ENCODE peak calls at places on chromosomes 13 and 19, in nine cellular contexts. O, I, V, X, Y, T, U, C and F are unnamed samples.

GRCh38 chr13:79270859-79271258 is 135.2 kb downstream of the RBM26 start:
- DNase-seq in U (no peak), Y (no peak), X (no peak), C (no peak), O (no peak), I (no peak), T (no peak), V (no peak), F (no peak)

GRCh38 chr13:74325106-74325505 is 190.9 kb upstream of the KLF12 start:
- DNase-seq in V (no peak), X (peak; percentile 66), C (peak; percentile 76), T (no peak), O (peak; percentile 88), U (peak; percentile 89), Y (peak; percentile 77), I (no peak), F (peak; percentile 69)

GRCh38 chr19:19668230-19669012 is at the start of gene ZNF101:
- DNase-seq in Y (peak; percentile 70), I (peak; percentile 93), T (peak; percentile 92), O (peak; percentile 89), U (peak; percentile 85), C (peak; percentile 90), X (peak; percentile 98), V (peak; percentile 96), F (peak; percentile 94)

GRCh38 chr19:35268546-35269424 is at the start of gene USF2:
- DNase-seq in I (peak; percentile 78), U (peak; percentile 41), V (peak; percentile 66), X (peak; percentile 96), O (peak; percentile 82), T (peak; percentile 52), C (peak; percentile 83), Y (peak; percentile 34), F (peak; percentile 85)

GRCh38 chr13:49439609-49440008 is 4.3 kb downstream of the CAB39L start:
- DNase-seq in U (no peak), X (no peak), O (no peak), I (no peak), C (no peak), Y (no peak), V (no peak), T (no peak), F (no peak)

GRCh38 chr19:44738603-44739585 is 9.6 kb upstream of the BCL3 start:
- DNase-seq in O (no peak), C (peak; percentile 47), V (no peak), Y (no peak), U (no peak), T (no peak), I (no peak), X (no peak), F (no peak)

GRCh38 chr19:42074513-42075363 is 1.2 kb upstream of the ZNF574 start:
- DNase-seq in U (no peak), O (peak; percentile 22), C (no peak), X (peak; percentile 95), T (no peak), Y (no peak), I (no peak), V (no peak), F (no peak)

GRCh38 chr19:4472174-4472974 is at the start of gene HDGFL2:
- DNase-seq in U (no peak), X (no peak), C (no peak), O (no peak), Y (no peak), I (no peak), T (no peak), V (no peak), F (no peak)

GRCh38 chr13:42930136-42930535 is 61.9 kb downstream of the EPSTI1 start:
- DNase-seq in Y (no peak), V (no peak), C (no peak), X (no peak), O (no peak), T (no peak), U (no peak), I (no peak), F (no peak)

GRCh38 chr19:21322528-21322927 is 6.7 kb downstream of the ZNF708 start:
- DNase-seq in U (no peak), C (no peak), O (peak; percentile 64), V (no peak), Y (peak; percentile 66), I (peak; percentile 58), T (no peak), X (peak; percentile 35), F (no peak)

GRCh38 chr19:21323000-21323399 is 6.2 kb downstream of the ZNF708 start:
- DNase-seq in C (no peak), Y (no peak), X (no peak), U (no peak), I (no peak), V (no peak), T (no peak), O (peak; percentile 4), F (no peak)

GRCh38 chr19:21328885-21329605 is at the start of gene ZNF708:
- DNase-seq in T (peak; percentile 60), I (peak; percentile 90), C (peak; percentile 95), Y (peak; percentile 85), X (peak; percentile 94), U (peak; percentile 90), O (peak; percentile 90), V (peak; percentile 69), F (peak; percentile 91)

GRCh38 chr19:21328402-21328801 is 808 bp downstream of the ZNF708 start:
- DNase-seq in U (no peak), I (no peak), X (peak; percentile 19), O (peak; percentile 8), Y (no peak), V (peak; percentile 23), T (no peak), C (no peak), F (no peak)

GRCh38 chr19:21326169-21326568 is 3.0 kb downstream of the ZNF708 start:
- DNase-seq in T (no peak), C (no peak), U (no peak), Y (no peak), V (no peak), I (no peak), X (no peak), O (no peak), F (no peak)
- H3K36me3 ChIP-seq in T (peaks cover 4% of the 10 kb centered on the region), C (peaks cover 23% of the 10 kb centered on the region), U (peaks cover 9% of the 10 kb centered on the region), Y (no peaks in the 10 kb centered on the region), V (no peaks in the 10 kb centered on the region), I (peaks cover 25% of the 10 kb centered on the region), X (peaks cover 7% of the 10 kb centered on the region), O (peaks cover 5% of the 10 kb centered on the region), F (peaks cover 11% of the 10 kb centered on the region)

GRCh38 chr19:48509467-48510194 is 2.0 kb downstream of the LMTK3 start:
- DNase-seq in T (no peak), Y (no peak), I (no peak), C (no peak), V (no peak), O (no peak), X (peak; percentile 79), U (no peak), F (no peak)

GRCh38 chr19:48507911-48508439 is 3.7 kb downstream of the LMTK3 start:
- DNase-seq in V (no peak), U (no peak), C (no peak), T (no peak), O (no peak), I (no peak), X (peak; percentile 29), Y (no peak), F (no peak)

GRCh38 chr19:48502720-48503018 is 9.0 kb downstream of the LMTK3 start:
- DNase-seq in U (no peak), T (no peak), Y (no peak), I (no peak), C (no peak), V (no peak), X (no peak), O (no peak), F (no peak)

GRCh38 chr19:48508729-48509310 is 2.8 kb downstream of the LMTK3 start:
- DNase-seq in U (no peak), O (no peak), X (peak; percentile 43), I (no peak), C (no peak), Y (no peak), T (no peak), V (no peak), F (no peak)

DNA sequence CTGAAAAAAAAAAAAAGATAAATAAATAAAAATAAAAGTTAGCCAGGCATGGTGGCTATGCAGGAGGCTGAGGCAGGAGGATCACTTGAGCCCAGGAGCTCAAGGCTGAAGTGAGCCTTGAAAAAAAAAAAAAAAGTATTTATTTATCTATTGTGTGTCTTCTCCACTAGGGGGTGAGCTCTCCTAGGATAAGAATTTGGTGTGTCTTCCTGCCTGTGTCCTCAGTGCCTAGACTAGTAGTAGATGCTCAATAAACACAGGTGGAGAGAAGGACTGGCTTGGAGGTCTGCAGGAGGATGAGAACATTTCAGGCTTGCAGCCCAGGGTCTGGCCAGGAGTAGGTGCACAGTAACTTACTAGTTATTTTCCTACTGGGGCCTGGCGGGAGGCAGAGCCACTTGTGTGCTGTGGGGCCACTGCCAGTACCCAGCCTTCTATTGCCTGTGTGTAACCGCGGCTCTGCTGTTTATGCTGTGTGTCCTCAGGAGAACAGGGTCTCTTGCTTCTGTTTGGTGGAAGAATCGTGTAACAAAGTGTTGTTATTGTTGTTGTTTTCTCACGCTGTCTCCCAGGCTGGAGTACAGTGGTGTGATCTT is 5.4 kb downstream of the LMTK3 start:
- DNase-seq in X (peak; percentile 92), I (no peak), Y (no peak), T (no peak), O (peak; percentile 68), V (peak; percentile 74), U (no peak), C (peak; percentile 62), F (no peak)
- H3K36me3 ChIP-seq in X (no peaks in the 10 kb centered on the region), I (no peaks in the 10 kb centered on the region), Y (no peaks in the 10 kb centered on the region), T (no peaks in the 10 kb centered on the region), O (no peaks in the 10 kb centered on the region), V (no peaks in the 10 kb centered on the region), U (no peaks in the 10 kb centered on the region), C (no peaks in the 10 kb centered on the region), F (no peaks in the 10 kb centered on the region)

GRCh38 chr19:16625183-16625958 is 2.6 kb downstream of the MED26 start:
- DNase-seq in O (no peak), V (no peak), X (peak; percentile 22), T (no peak), U (no peak), I (no peak), C (no peak), Y (no peak), F (no peak)

GRCh38 chr19:16628183-16628983 is at the start of gene MED26:
- DNase-seq in C (peak; percentile 92), X (peak; percentile 99), V (peak; percentile 92), T (peak; percentile 94), I (peak; percentile 96), Y (peak; percentile 68), O (peak; percentile 96), U (peak; percentile 83), F (peak; percentile 98)

GRCh38 chr19:16627928-16628182 is 149 bp downstream of the MED26 start:
- DNase-seq in U (no peak), T (no peak), C (no peak), X (peak; percentile 69), O (no peak), V (no peak), Y (no peak), I (no peak), F (no peak)

GRCh38 chr19:16627194-16627927 is 643 bp downstream of the MED26 start:
- DNase-seq in T (no peak), X (peak; percentile 82), C (peak; percentile 40), Y (no peak), O (no peak), I (no peak), U (no peak), V (peak; percentile 5), F (no peak)

GRCh38 chr19:16626796-16627193 is 1.2 kb downstream of the MED26 start:
- DNase-seq in Y (no peak), O (no peak), I (no peak), T (no peak), X (peak; percentile 86), C (no peak), V (peak; percentile 10), U (no peak), F (no peak)
- H3K36me3 ChIP-seq in Y (peaks cover 9% of the 10 kb centered on the region), O (no peaks in the 10 kb centered on the region), I (peaks cover 15% of the 10 kb centered on the region), T (peaks cover 9% of the 10 kb centered on the region), X (peaks cover 40% of the 10 kb centered on the region), C (peaks cover 26% of the 10 kb centered on the region), V (peaks cover 14% of the 10 kb centered on the region), U (peaks cover 12% of the 10 kb centered on the region), F (peaks cover 11% of the 10 kb centered on the region)

GRCh38 chr19:45874620-45874966 is 10.5 kb downstream of the FOXA3 start:
- DNase-seq in C (no peak), O (no peak), V (no peak), X (peak; percentile 27), Y (no peak), I (no peak), T (no peak), U (no peak), F (no peak)
- H3K36me3 ChIP-seq in C (no peaks in the 10 kb centered on the region), O (no peaks in the 10 kb centered on the region), V (no peaks in the 10 kb centered on the region), X (no peaks in the 10 kb centered on the region), Y (no peaks in the 10 kb centered on the region), I (no peaks in the 10 kb centered on the region), T (no peaks in the 10 kb centered on the region), U (no peaks in the 10 kb centered on the region), F (no peaks in the 10 kb centered on the region)